ENCODE peak calls at places on chromosomes 2 and 18, in ten cellular contexts. F is AG04449, B is NCI-H446 treated with DMSO at 0.1 percent for 48 hours, L is NCI-H1092 treated with DMSO at 0.1 percent for 48 hours, D is BE2C, M is H1, A is EL, V is AG09309, H is NCI-H460, Q is mucosa of descending colon. O is an unnamed sample.
A peak's percentile ranks its signal among the peaks of the same experiment; 100 is the strongest.

GRCh38 chr2:66925128-66925527 is 472.0 kb upstream of the ETAA1 start:
- DNase-seq in F (no peak), B (no peak), L (no peak), D (no peak), M (no peak), A (peak; percentile 73), V (no peak), H (no peak), Q (no peak), O (no peak)

GRCh38 chr18:61600422-61600821 is 267.2 kb downstream of the CDH20 start:
- DNase-seq in F (no peak), B (no peak), L (no peak), D (no peak), M (no peak), A (no peak), V (no peak), H (no peak), Q (no peak), O (no peak)

GRCh38 chr18:36934884-36935283 is 106.0 kb downstream of the KIAA1328 start:
- DNase-seq in F (peak; percentile 34), B (peak; percentile 6), L (no peak), D (no peak), M (no peak), A (peak; percentile 5), V (peak; percentile 67), H (no peak), Q (no peak), O (no peak)

GRCh38 chr2:215320679-215321078 is 8.8 kb downstream of the ATIC start:
- DNase-seq in F (no peak), B (no peak), L (no peak), D (no peak), M (no peak), A (no peak), V (no peak), H (no peak), Q (no peak), O (no peak)

GRCh38 chr2:66853585-66853984 is 418.7 kb downstream of the MEIS1 start:
- DNase-seq in F (no peak), B (no peak), L (no peak), D (no peak), M (no peak), A (no peak), V (no peak), H (no peak), Q (no peak), O (no peak)

GRCh38 chr2:10347559-10347941 is 44.8 kb downstream of the HPCAL1 start:
- DNase-seq in F (no peak), B (no peak), L (no peak), D (no peak), M (no peak), A (no peak), V (no peak), H (no peak), Q (no peak), O (no peak)

GRCh38 chr2:95349568-95350319 is 52.6 kb downstream of the KCNIP3 start:
- DNase-seq in F (no peak), B (no peak), L (no peak), D (no peak), M (no peak), A (no peak), V (no peak), H (no peak), Q (no peak), O (no peak)

GRCh38 chr2:102451968-102452367 is 21.1 kb upstream of the SLC9A4 start:
- DNase-seq in F (no peak), B (no peak), L (no peak), D (no peak), M (no peak), A (no peak), V (no peak), H (no peak), Q (no peak), O (peak; percentile 36)

GRCh38 chr2:144331652-144332355 is 188.1 kb downstream of the ZEB2 start:
- DNase-seq in F (peak; percentile 21), B (no peak), L (peak; percentile 61), D (no peak), M (peak; percentile 73), A (peak; percentile 12), V (no peak), H (no peak), Q (peak; percentile 83), O (peak; percentile 64)

GRCh38 chr2:529425-529824 is 147.8 kb downstream of the TMEM18 start:
- DNase-seq in F (no peak), B (peak; percentile 7), L (peak; percentile 73), D (peak; percentile 31), M (no peak), A (no peak), V (no peak), H (no peak), Q (no peak), O (no peak)

GRCh38 chr2:219634171-219634940 is 6.9 kb downstream of the SLC4A3 start:
- DNase-seq in F (no peak), B (no peak), L (no peak), D (no peak), M (no peak), A (no peak), V (no peak), H (no peak), Q (no peak), O (no peak)